ENCODE peak calls at places on chromosomes 1 and 21, in seven cellular contexts. C is GM23248, N is GM12878, Y is HCT116, V is K562, P is MM.1S, S is H1. M is an unnamed sample.

GRCh38 chr1:234628099-234628498 is 18.1 kb upstream of the IRF2BP2 start:
- DNase-seq in C (peak; percentile 94), P (no peak), N (no peak), V (no peak), Y (no peak), S (no peak), M (peak; percentile 93)

GRCh38 chr1:167661527-167662436 is 31.8 kb downstream of the RCSD1 start:
- DNase-seq in P (no peak), V (no peak), Y (no peak), C (peak; percentile 98), N (no peak), S (no peak), M (peak; percentile 83)

GRCh38 chr21:42156690-42157605 is 62.0 kb upstream of the ABCG1 start:
- DNase-seq in Y (no peak), N (no peak), S (no peak), P (no peak), C (no peak), V (no peak), M (no peak)

GRCh38 chr1:83889707-83890106 is 109.2 kb downstream of the TTLL7 start:
- DNase-seq in N (no peak), P (no peak), Y (no peak), S (no peak), V (no peak), C (peak; percentile 30), M (peak; percentile 64)

GRCh38 chr1:12629521-12629956 is 11.5 kb upstream of the DHRS3 start:
- DNase-seq in C (no peak), Y (no peak), N (no peak), S (peak; percentile 76), P (no peak), V (no peak), M (no peak)

GRCh38 chr1:76035053-76035452 is 39.5 kb upstream of the ST6GALNAC3 start:
- DNase-seq in Y (no peak), P (no peak), N (no peak), S (no peak), C (no peak), V (no peak), M (no peak)

GRCh38 chr1:107687846-107688753 is 276.9 kb downstream of the VAV3 start:
- DNase-seq in P (no peak), S (no peak), V (no peak), N (no peak), Y (no peak), C (peak; percentile 66), M (peak; percentile 3)

GRCh38 chr1:63024132-63024531 is 240.2 kb downstream of the ATG4C start:
- DNase-seq in N (no peak), S (no peak), Y (no peak), P (no peak), V (no peak), C (no peak), M (no peak)

GRCh38 chr21:38798481-38798882 is 7.2 kb upstream of the ETS2 start:
- DNase-seq in P (no peak), C (no peak), V (peak; percentile 85), N (no peak), Y (peak; percentile 87), S (no peak), M (peak; percentile 74)

GRCh38 chr1:24535021-24535424 is 20.9 kb upstream of the NCMAP start:
- DNase-seq in P (peak; percentile 88), C (no peak), N (no peak), S (no peak), V (no peak), Y (no peak), M (no peak)

GRCh38 chr1:10820422-10820821 is 24.0 kb upstream of the CASZ1 start:
- DNase-seq in C (no peak), S (no peak), N (no peak), Y (no peak), V (no peak), P (no peak), M (no peak)

GRCh38 chr1:228487336-228488106 is at the start of gene RNF187:
- DNase-seq in S (no peak), P (peak; percentile 91), N (no peak), Y (no peak), C (peak; percentile 77), V (peak; percentile 95), M (no peak)

GRCh38 chr21:46189213-46189958 is 5.1 kb upstream of the SPATC1L start:
- DNase-seq in V (no peak), S (no peak), P (no peak), C (peak; percentile 82), Y (no peak), N (no peak), M (peak; percentile 66)

GRCh38 chr1:41319803-41320711 is 41.2 kb upstream of the FOXO6 start:
- DNase-seq in N (no peak), V (no peak), S (no peak), C (no peak), P (no peak), Y (no peak), M (no peak)

DNA sequence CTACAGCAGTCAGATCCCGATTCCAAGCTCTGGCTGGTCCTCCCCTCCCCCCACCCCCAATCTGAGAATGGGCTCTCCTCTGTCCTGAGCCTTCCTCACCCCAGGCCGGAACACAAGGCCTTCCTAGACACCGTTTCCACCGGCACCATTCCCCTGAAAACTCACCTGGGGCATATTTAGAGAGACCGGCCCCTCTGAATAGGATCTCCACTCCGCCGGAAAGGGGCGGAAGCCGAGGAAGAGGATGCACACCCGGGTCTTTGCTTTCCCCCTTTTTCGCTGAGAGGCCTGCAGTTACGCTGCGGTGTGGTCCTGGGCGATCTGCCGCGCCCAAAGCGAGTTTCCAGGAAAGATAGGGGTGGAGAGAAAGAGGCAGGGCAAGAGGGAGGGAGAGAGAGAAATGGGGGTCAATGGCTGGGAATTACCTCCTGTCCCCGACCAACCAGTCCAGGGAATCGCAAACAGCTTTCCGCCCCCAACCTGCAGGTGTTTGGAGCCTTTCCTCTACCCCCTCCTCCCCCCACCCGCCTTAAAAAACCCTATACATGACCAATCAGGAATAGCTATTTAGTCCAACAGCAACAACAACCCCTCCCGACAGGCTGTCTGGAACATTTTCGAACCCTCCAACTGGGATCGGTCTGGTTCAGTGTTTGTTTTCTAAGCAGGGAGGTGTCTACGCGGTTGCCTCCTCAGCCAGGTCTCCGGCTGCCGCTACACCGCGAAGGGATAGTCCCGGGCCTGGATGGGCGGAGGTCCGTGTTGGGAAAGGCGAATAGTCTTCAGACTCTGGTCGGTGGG is 2.8 kb downstream of the TAL1 start:
- DNase-seq in C (no peak), S (no peak), N (no peak), P (no peak), V (peak; percentile 83), Y (no peak), M (no peak)
- TF ChIP-seq EZH2 in C (no peak), S (peak; percentile 73), N (no peak), P (no peak), V (no peak), Y (no peak), M (peak; percentile 45)

GRCh38 chr1:32741417-32742131 is 39.0 kb upstream of the SYNC start:
- DNase-seq in C (peak; percentile 64), N (no peak), V (peak; percentile 91), Y (no peak), P (peak; percentile 9), S (no peak), M (no peak)
- TF ChIP-seq EZH2 in C (no peak), N (no peak), V (no peak), Y (no peak), P (no peak), S (no peak), M (no peak)

GRCh38 chr21:28334407-28334806 is 658.3 kb downstream of the LTN1 start:
- DNase-seq in C (no peak), V (no peak), N (no peak), P (no peak), Y (no peak), S (no peak), M (peak; percentile 24)

GRCh38 chr21:28338906-28339305 is 653.8 kb downstream of the LTN1 start:
- DNase-seq in P (no peak), C (no peak), S (no peak), N (no peak), V (no peak), Y (no peak), M (no peak)

GRCh38 chr21:28337319-28337718 is 655.4 kb downstream of the LTN1 start:
- DNase-seq in P (peak; percentile 57), Y (no peak), V (no peak), N (no peak), C (peak; percentile 67), S (no peak), M (peak; percentile 44)

GRCh38 chr21:28333455-28334108 is 659.1 kb downstream of the LTN1 start:
- DNase-seq in P (no peak), C (peak; percentile 69), S (no peak), V (no peak), Y (no peak), N (no peak), M (peak; percentile 84)

GRCh38 chr21:28336299-28336698 is 656.4 kb downstream of the LTN1 start:
- DNase-seq in N (no peak), C (peak; percentile 87), P (peak; percentile 48), S (no peak), V (no peak), Y (no peak), M (peak; percentile 93)
- TF ChIP-seq EZH2 in N (no peak), C (no peak), P (no peak), S (no peak), V (no peak), Y (no peak), M (no peak)

GRCh38 chr1:165592945-165593823 is 37.9 kb upstream of the MGST3 start:
- DNase-seq in S (no peak), P (peak; percentile 96), Y (peak; percentile 74), V (peak; percentile 71), C (peak; percentile 68), N (peak; percentile 32), M (peak; percentile 84)
- TF ChIP-seq EZH2 in S (no peak), P (no peak), Y (no peak), V (no peak), C (no peak), N (no peak), M (no peak)

GRCh38 chr1:247862756-247863155 is 5.8 kb downstream of the TRIM58 start:
- DNase-seq in P (no peak), C (no peak), S (no peak), V (no peak), N (no peak), Y (no peak), M (no peak)

GRCh38 chr1:247854899-247855545 is 2.0 kb upstream of the TRIM58 start:
- DNase-seq in V (peak; percentile 91), N (no peak), C (no peak), S (no peak), P (no peak), Y (no peak), M (no peak)

GRCh38 chr1:247855911-247856310 is 1.1 kb upstream of the TRIM58 start:
- DNase-seq in N (no peak), P (no peak), V (no peak), Y (no peak), C (no peak), S (no peak), M (no peak)

GRCh38 chr1:247857069-247857985 is at the start of gene TRIM58:
- DNase-seq in N (no peak), P (no peak), S (no peak), V (peak; percentile 94), Y (no peak), C (no peak), M (peak; percentile 3)

DNA sequence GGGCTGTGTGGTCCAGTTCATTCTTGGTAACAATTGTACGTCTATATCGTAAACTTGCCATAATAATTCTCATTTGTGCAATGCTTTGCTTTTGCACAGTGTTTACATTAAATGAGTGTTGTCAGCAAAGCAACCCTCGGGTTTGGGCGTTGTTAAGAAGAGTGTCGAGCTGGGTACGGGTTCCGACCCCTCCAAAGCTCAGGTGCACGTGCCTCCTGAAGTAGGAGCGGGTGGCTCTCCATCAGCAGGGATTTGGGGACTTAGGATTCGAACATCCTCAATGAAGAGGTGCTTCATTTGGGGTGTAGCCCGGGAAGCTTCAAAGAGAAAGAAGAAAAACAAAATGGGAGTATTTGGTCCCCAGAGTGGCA is 984 bp downstream of the TRIM58 start:
- DNase-seq in V (no peak), N (no peak), P (no peak), Y (no peak), S (no peak), C (no peak), M (no peak)
- TF ChIP-seq EZH2 in V (no peak), N (no peak), P (no peak), Y (no peak), S (no peak), C (no peak), M (no peak)

M was measured in fibroblast of lung.